ENCODE peak calls at places on chromosomes 12 and 14, in nine cellular contexts. Y, B, R, Z, M, P, Q, X and C are unnamed samples.

GRCh38 chr14:73717247-73717646 is 3.1 kb upstream of the PNMA1 start:
- DNase-seq in M (no peak), P (no peak), Q (no peak), Z (no peak), B (no peak), Y (no peak), R (no peak), X (no peak), C (no peak)

GRCh38 chr14:64800000-64800399 is 79.7 kb downstream of the SPTB start:
- DNase-seq in R (no peak), M (no peak), B (peak), P (peak), X (no peak), Z (peak), Q (no peak), Y (peak), C (peak)

GRCh38 chr14:67440513-67440912 is 28.5 kb upstream of the PLEK2 start:
- DNase-seq in M (no peak), P (no peak), Y (no peak), R (no peak), Z (no peak), X (no peak), Q (no peak), B (no peak), C (no peak)

GRCh38 chr12:20097561-20097960 is 270.8 kb upstream of the PDE3A start:
- DNase-seq in M (no peak), R (no peak), Y (no peak), Q (no peak), X (no peak), B (no peak), P (no peak), Z (no peak), C (peak)

GRCh38 chr12:94650143-94651056 is at the start of gene TMCC3:
- DNase-seq in Y (no peak), R (no peak), M (no peak), P (peak), Z (peak), Q (no peak), B (peak), X (peak), C (peak)

GRCh38 chr14:96583605-96584041 is 81.4 kb downstream of the PAPOLA start:
- DNase-seq in X (no peak), P (no peak), B (no peak), Z (no peak), R (no peak), Q (no peak), Y (no peak), M (peak), C (no peak)

GRCh38 chr12:108424026-108424425 is 84.9 kb upstream of the CMKLR1 start:
- DNase-seq in Y (no peak), Z (no peak), P (no peak), M (no peak), X (no peak), Q (no peak), R (no peak), B (no peak), C (no peak)

GRCh38 chr12:47014474-47014873 is 64.9 kb upstream of the PCED1B start:
- DNase-seq in Z (no peak), X (no peak), Y (no peak), Q (no peak), B (no peak), M (no peak), R (no peak), P (no peak), C (peak)

GRCh38 chr12:71503579-71504470 is 64.2 kb downstream of the LGR5 start:
- DNase-seq in P (peak), Y (no peak), R (no peak), B (no peak), M (no peak), Z (no peak), Q (peak), X (no peak), C (no peak)